ENCODE peak calls at places on chromosomes 12 and 14, in eight cellular contexts. J, W, C, R, P, K, O and N are unnamed samples.

GRCh38 chr12:7093892-7094291 is 1.6 kb upstream of the C1R start:
- DNase-seq in O (no peak), P (no peak), W (peak; percentile 34), J (no peak), C (no peak), K (no peak), R (peak; percentile 42), N (peak; percentile 73)

GRCh38 chr14:58882577-58883018 is 244.8 kb downstream of the DACT1 start:
- DNase-seq in C (peak; percentile 52), O (no peak), R (no peak), W (peak; percentile 84), K (no peak), P (no peak), J (no peak), N (no peak)

GRCh38 chr12:19482551-19483109 is 43.3 kb downstream of the AEBP2 start:
- DNase-seq in P (peak; percentile 6), C (peak; percentile 30), W (peak; percentile 56), O (peak; percentile 15), J (peak; percentile 67), R (no peak), K (no peak), N (no peak)

GRCh38 chr12:2902287-2902880 is 11.7 kb downstream of the TULP3 start:
- DNase-seq in J (no peak), C (peak; percentile 51), R (no peak), W (peak; percentile 84), K (no peak), P (no peak), O (no peak), N (no peak)

GRCh38 chr14:22886500-22887259 is 3.7 kb downstream of the REM2 start:
- DNase-seq in O (no peak), R (peak; percentile 93), J (peak; percentile 81), C (peak; percentile 70), P (peak; percentile 89), W (peak; percentile 73), K (peak; percentile 82), N (peak; percentile 96)

GRCh38 chr12:22986997-22987396 is 362.0 kb downstream of the ETNK1 start:
- DNase-seq in J (no peak), C (no peak), R (no peak), W (no peak), K (no peak), O (no peak), P (no peak), N (no peak)

GRCh38 chr12:128052341-128052740 is 214.6 kb upstream of the TMEM132C start:
- DNase-seq in J (no peak), R (no peak), O (no peak), C (no peak), K (no peak), W (no peak), P (no peak), N (no peak)

GRCh38 chr14:67370830-67371229 is 10.7 kb downstream of the EIF2S1 start:
- DNase-seq in C (no peak), K (no peak), J (no peak), W (no peak), R (no peak), O (no peak), P (no peak), N (no peak)

GRCh38 chr14:53126705-53127104 is 26.4 kb downstream of the DDHD1 start:
- DNase-seq in W (no peak), R (no peak), O (no peak), C (peak; percentile 19), J (no peak), P (no peak), K (no peak), N (peak; percentile 35)

GRCh38 chr12:106976013-106976658 is 10.8 kb downstream of the MTERF2 start:
- DNase-seq in C (peak; percentile 50), R (no peak), J (no peak), W (peak; percentile 85), O (no peak), P (no peak), K (no peak), N (peak; percentile 76)

GRCh38 chr12:49741882-49742620 is 694 bp downstream of the TMBIM6 start:
- DNase-seq in O (peak; percentile 87), R (peak; percentile 96), W (peak; percentile 86), K (peak; percentile 90), C (peak; percentile 94), P (peak; percentile 84), J (peak; percentile 93), N (peak; percentile 81)

DNA sequence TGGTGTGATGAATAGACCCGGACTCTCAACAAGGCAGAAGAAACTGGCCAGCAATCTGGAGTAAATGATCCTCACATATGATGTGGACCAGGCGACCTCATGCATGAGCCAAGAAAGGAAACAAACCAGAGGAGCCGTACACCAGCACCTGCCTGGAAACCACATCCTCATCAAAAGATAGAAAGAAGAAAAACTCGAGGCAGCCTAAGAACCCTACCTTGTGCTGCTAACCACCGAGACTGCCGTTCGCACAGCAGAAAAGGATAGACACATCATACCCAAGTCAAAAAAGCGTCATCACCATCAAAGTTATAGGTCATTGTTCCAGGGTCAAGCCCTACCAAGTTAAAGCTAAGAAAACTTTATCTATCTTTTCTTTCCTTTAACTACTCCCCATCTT is 66.7 kb downstream of the RESF1 start:
- DNase-seq in C (no peak), R (no peak), W (no peak), P (no peak), O (no peak), K (no peak), J (no peak), N (no peak)
- H3K27ac ChIP-seq in C (no peak overlapping the region), R (no peak overlapping the region), W (no peak overlapping the region), P (no peak overlapping the region), O (no peak overlapping the region), K (no peak overlapping the region), J (no peak overlapping the region), N (no peak overlapping the region)

GRCh38 chr12:55716582-55717396 is 943 bp downstream of the BLOC1S1 start:
- DNase-seq in K (no peak), O (no peak), P (peak; percentile 43), R (no peak), J (peak; percentile 42), C (no peak), W (no peak), N (peak; percentile 30)

GRCh38 chr12:55718020-55718419 is 2.2 kb upstream of the RDH5 start:
- DNase-seq in R (no peak), O (no peak), K (no peak), W (peak; percentile 47), P (peak; percentile 77), C (no peak), J (peak; percentile 54), N (peak; percentile 78)

GRCh38 chr12:55715169-55715764 is 579 bp upstream of the BLOC1S1 start:
- DNase-seq in P (no peak), W (no peak), K (no peak), O (no peak), R (no peak), C (no peak), J (peak; percentile 31), N (peak; percentile 81)

GRCh38 chr12:55717397-55718007 is 1.7 kb downstream of the BLOC1S1 start:
- DNase-seq in W (no peak), O (peak; percentile 49), J (peak; percentile 36), P (no peak), C (peak; percentile 77), R (no peak), K (no peak), N (peak; percentile 56)

DNA sequence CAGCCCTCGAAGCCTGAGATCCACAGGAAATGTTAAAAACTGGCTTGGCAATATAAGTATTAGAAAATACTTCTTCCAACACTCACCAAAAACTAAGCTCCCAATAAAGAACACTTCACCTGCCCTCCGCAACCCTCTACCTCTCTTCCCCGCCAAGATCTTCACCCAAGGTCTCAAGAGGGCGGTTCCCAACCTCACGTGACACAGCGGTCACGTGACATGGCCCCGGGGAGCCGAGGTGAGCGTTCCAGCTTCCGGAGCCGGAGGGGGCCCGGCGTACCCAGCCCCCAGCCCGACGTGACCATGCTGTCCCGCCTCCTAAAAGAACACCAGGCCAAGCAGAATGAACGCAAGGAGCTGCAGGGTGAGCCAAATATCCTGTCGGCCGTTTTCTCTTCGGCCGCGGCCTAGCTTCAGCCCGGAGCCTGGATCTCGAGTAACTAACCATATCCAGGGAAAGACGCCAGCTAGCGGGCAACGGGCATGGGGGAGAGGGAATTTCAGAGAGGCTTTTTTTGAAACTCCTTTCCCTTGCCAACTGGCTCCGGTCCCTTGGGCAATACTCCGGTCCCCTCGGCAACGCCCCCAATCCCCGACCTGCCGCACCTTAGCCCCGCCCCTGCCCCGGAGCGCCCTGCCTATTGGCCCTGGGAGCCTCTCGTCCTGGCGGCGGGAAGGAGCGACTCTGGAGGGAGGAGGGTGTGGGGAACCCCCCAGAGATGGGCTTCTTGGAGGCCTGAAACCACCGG is at the start of gene BLOC1S1:
- DNase-seq in C (peak; percentile 92), W (peak; percentile 94), K (peak; percentile 94), R (peak; percentile 96), P (peak; percentile 95), O (peak; percentile 96), J (peak; percentile 95), N (peak; percentile 95)
- H3K27ac ChIP-seq in C (peak within 1 kb of the TSS; percentile 98), W (peak within 1 kb of the TSS; percentile 91), K (peak within 1 kb of the TSS; percentile 97), R (peak within 1 kb of the TSS; percentile 92), P (peak within 1 kb of the TSS; percentile 85), O (peak within 1 kb of the TSS; percentile 100), J (peak within 1 kb of the TSS; percentile 83), N (peak within 1 kb of the TSS; percentile 82)

GRCh38 chr12:131710464-131711457 is at the start of gene SFSWAP:
- DNase-seq in C (peak; percentile 85), R (peak; percentile 91), W (peak; percentile 87), P (peak; percentile 87), K (peak; percentile 71), J (peak; percentile 81), O (peak; percentile 50), N (peak; percentile 93)

GRCh38 chr12:131713349-131713748 is 2.5 kb downstream of the SFSWAP start:
- DNase-seq in J (no peak), O (no peak), W (no peak), P (peak; percentile 16), R (no peak), K (no peak), C (no peak), N (peak; percentile 18)

GRCh38 chr12:131709226-131709625 is 1.7 kb upstream of the SFSWAP start:
- DNase-seq in R (no peak), P (no peak), J (no peak), W (no peak), O (no peak), C (no peak), K (no peak), N (no peak)

GRCh38 chr12:131714759-131715158 is 3.9 kb downstream of the SFSWAP start:
- DNase-seq in R (no peak), C (no peak), P (no peak), J (peak; percentile 17), W (no peak), K (no peak), O (no peak), N (no peak)

DNA sequence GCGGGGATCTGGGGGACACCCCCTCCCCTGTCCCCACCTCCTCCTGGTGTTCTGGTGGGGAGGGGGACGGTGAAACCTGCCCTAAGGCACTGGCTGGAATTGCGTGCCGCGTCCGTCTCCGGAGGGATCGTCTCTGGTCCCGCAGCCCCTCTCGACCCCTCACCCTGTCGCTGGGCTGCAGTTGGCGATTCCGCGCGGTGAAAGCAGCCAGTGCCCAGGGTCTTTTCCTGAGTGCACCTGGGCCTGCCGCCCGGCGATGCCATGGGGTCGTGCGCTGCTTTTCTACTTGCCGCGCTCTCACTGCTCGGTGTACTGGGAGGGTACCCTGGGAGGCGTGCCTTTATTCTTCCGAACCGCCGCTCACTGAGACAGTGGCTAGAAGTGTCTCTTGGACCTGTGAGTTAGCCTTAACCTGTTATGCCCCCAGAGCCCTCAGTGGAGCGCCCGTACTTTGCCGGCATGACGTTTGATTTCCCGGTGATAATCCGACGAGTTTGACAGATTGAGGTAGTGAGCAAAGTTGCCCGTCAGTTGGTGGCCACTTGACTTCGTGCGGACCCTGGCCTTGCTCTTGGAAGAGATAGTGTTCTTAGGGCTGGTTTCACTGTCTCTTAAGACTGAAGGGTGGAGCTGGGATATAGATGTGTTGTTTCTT is 788 bp downstream of the SFSWAP start:
- DNase-seq in O (no peak), J (no peak), W (no peak), P (peak; percentile 21), R (no peak), K (no peak), C (peak; percentile 7), N (peak; percentile 52)
- H3K27ac ChIP-seq in O (peak overlapping the region; percentile 89), J (no peak overlapping the region), W (peak overlapping the region; percentile 95), P (no peak overlapping the region), R (peak overlapping the region; percentile 99), K (peak overlapping the region; percentile 93), C (no peak overlapping the region), N (peak overlapping the region; percentile 100)

GRCh38 chr14:62409909-62410308 is 635.3 kb downstream of the KCNH5 start:
- DNase-seq in K (no peak), W (peak; percentile 50), J (no peak), P (no peak), R (no peak), O (no peak), C (peak; percentile 89), N (no peak)
- H3K27ac ChIP-seq in K (no peak overlapping the region), W (no peak overlapping the region), J (no peak overlapping the region), P (no peak overlapping the region), R (no peak overlapping the region), O (no peak overlapping the region), C (no peak overlapping the region), N (no peak overlapping the region)